ENCODE peak calls at places on chromosomes 12 and 14, in eight cellular contexts. Q is M059J, J is lung microvascular endothelial cell, R is RWPE1, O is caudate nucleus, P is kidney tubule cell, G is fibroblast of mammary gland, V is nucleus accumbens. K is an unnamed sample.

GRCh38 chr14:52003324-52003723 is 14.0 kb downstream of the RTRAF start:
- DNase-seq in Q (no peak), J (peak), R (no peak), O (no peak), P (no peak), G (peak), V (no peak), K (no peak)

GRCh38 chr12:67348683-67349082 is 79.5 kb downstream of the CAND1 start:
- DNase-seq in Q (no peak), J (no peak), R (no peak), O (no peak), P (no peak), G (no peak), V (no peak), K (no peak)

GRCh38 chr12:55724226-55724939 is 4.2 kb downstream of the RDH5 start:
- DNase-seq in Q (peak), J (peak), R (no peak), O (peak), P (peak), G (peak), V (peak), K (peak)

GRCh38 chr14:99559286-99559990 is 44.6 kb downstream of the CCDC85C start:
- DNase-seq in Q (no peak), J (no peak), R (no peak), O (no peak), P (no peak), G (no peak), V (no peak), K (no peak)

GRCh38 chr14:104554088-104554607 is 25.4 kb upstream of the C14orf180 start:
- DNase-seq in Q (no peak), J (no peak), R (no peak), O (no peak), P (no peak), G (no peak), V (no peak), K (no peak)

GRCh38 chr12:131872154-131873046 is 22.0 kb upstream of the ULK1 start:
- DNase-seq in Q (peak), J (peak), R (peak), O (no peak), P (peak), G (peak), V (no peak), K (no peak)

GRCh38 chr14:47270715-47271114 is 404.7 kb downstream of the MDGA2 start:
- DNase-seq in Q (no peak), J (no peak), R (no peak), O (no peak), P (no peak), G (no peak), V (no peak), K (no peak)

GRCh38 chr12:112148031-112148513 is 22.7 kb downstream of the TRAFD1 start:
- DNase-seq in Q (peak), J (peak), R (peak), O (no peak), P (peak), G (peak), V (no peak), K (no peak)

GRCh38 chr14:84087986-84088531 is 1441.9 kb upstream of the FLRT2 start:
- DNase-seq in Q (no peak), J (no peak), R (no peak), O (no peak), P (no peak), G (peak), V (no peak), K (no peak)

GRCh38 chr12:6057693-6058092 is 66.8 kb downstream of the VWF start:
- DNase-seq in Q (no peak), J (no peak), R (no peak), O (no peak), P (no peak), G (no peak), V (no peak), K (no peak)

GRCh38 chr14:86513564-86513963 is 983.6 kb downstream of the FLRT2 start:
- DNase-seq in Q (no peak), J (no peak), R (no peak), O (no peak), P (no peak), G (no peak), V (no peak), K (no peak)

GRCh38 chr12:94855853-94856252 is 147.6 kb downstream of the NDUFA12 start:
- DNase-seq in Q (no peak), J (no peak), R (no peak), O (no peak), P (no peak), G (no peak), V (no peak), K (no peak)

GRCh38 chr14:69643430-69644200 is 32.2 kb downstream of the SUSD6 start:
- DNase-seq in Q (peak), J (peak), R (peak), O (no peak), P (peak), G (peak), V (peak), K (no peak)

GRCh38 chr14:104546021-104546491 is 33.5 kb upstream of the C14orf180 start:
- DNase-seq in Q (no peak), J (no peak), R (no peak), O (no peak), P (no peak), G (no peak), V (no peak), K (no peak)

GRCh38 chr12:21992823-21993222 is 51.6 kb upstream of the ABCC9 start:
- DNase-seq in Q (no peak), J (peak), R (no peak), O (no peak), P (no peak), G (peak), V (no peak), K (no peak)

GRCh38 chr12:57216014-57216891 is at the start of gene NXPH4:
- DNase-seq in Q (no peak), J (no peak), R (no peak), O (no peak), P (no peak), G (no peak), V (no peak), K (no peak)